ENCODE peak calls at places on chromosomes 5 and 9, in seven cellular contexts. P is body of pancreas, J is heart left ventricle, R is H1, H is tibial nerve, N is upper lobe of left lung, I is cardiac muscle cell. G is an unnamed sample. For H3K4me1, the result is how much of the 10 kb centered on the place peaks cover.

GRCh38 chr5:154722936-154723335 is 32.2 kb upstream of the LARP1 start:
- DNase-seq in P (no peak), I (no peak), N (no peak), H (no peak), J (no peak), R (no peak), G (no peak)

GRCh38 chr5:148343049-148343413 is 7.7 kb downstream of the SPINK9 start:
- DNase-seq in N (no peak), P (no peak), H (no peak), R (no peak), I (no peak), J (no peak), G (no peak)

GRCh38 chr5:35877655-35878054 is 21.0 kb downstream of the IL7R start:
- DNase-seq in N (no peak), J (no peak), I (no peak), H (no peak), P (no peak), R (no peak), G (no peak)

GRCh38 chr9:14312721-14313377 is 1.1 kb downstream of the NFIB start:
- DNase-seq in J (peak), R (no peak), I (peak), H (no peak), P (peak), N (peak), G (no peak)

GRCh38 chr9:82332018-82332773 is 343.6 kb downstream of the SPATA31D1 start:
- DNase-seq in R (no peak), H (no peak), I (no peak), N (no peak), J (no peak), P (no peak), G (no peak)

GRCh38 chr9:122291458-122291857 is 26.8 kb downstream of the MRRF start:
- DNase-seq in P (no peak), H (no peak), R (no peak), J (no peak), I (no peak), N (no peak), G (no peak)

GRCh38 chr5:96324708-96325107 is 108.3 kb downstream of the PCSK1 start:
- DNase-seq in I (no peak), N (no peak), P (no peak), H (no peak), J (no peak), R (no peak), G (no peak)

GRCh38 chr9:88443480-88444113 is 55.4 kb downstream of the SPIN1 start:
- DNase-seq in P (no peak), N (no peak), H (no peak), J (no peak), I (no peak), R (no peak), G (no peak)

GRCh38 chr5:54171645-54172384 is 138.6 kb downstream of the ARL15 start:
- DNase-seq in H (no peak), P (peak), I (no peak), J (no peak), R (no peak), N (peak), G (no peak)

GRCh38 chr5:153900703-153901395 is 137.9 kb downstream of the FAM114A2 start:
- DNase-seq in J (no peak), H (no peak), R (no peak), I (no peak), N (no peak), P (no peak), G (no peak)

GRCh38 chr5:177442066-177442836 is 4.4 kb upstream of the PRR7 start:
- DNase-seq in R (no peak), P (no peak), N (no peak), H (no peak), J (no peak), I (no peak), G (no peak)

GRCh38 chr5:368162-369084 is 46.9 kb downstream of the AHRR start:
- DNase-seq in J (no peak), H (no peak), N (peak), R (no peak), P (no peak), I (no peak), G (no peak)

GRCh38 chr5:106843812-106844416 is 826.8 kb downstream of the EFNA5 start:
- DNase-seq in J (no peak), N (no peak), H (no peak), I (no peak), R (no peak), P (no peak), G (no peak)

GRCh38 chr9:95822583-95823431 is 52.7 kb upstream of the ERCC6L2 start:
- DNase-seq in R (no peak), H (no peak), I (no peak), J (no peak), P (no peak), N (no peak), G (no peak)

GRCh38 chr9:3331801-3332200 is 194.0 kb downstream of the RFX3 start:
- DNase-seq in R (no peak), N (no peak), H (no peak), P (peak), I (peak), J (no peak), G (no peak)

GRCh38 chr9:135877776-135878527 is 29.4 kb downstream of the CAMSAP1 start:
- DNase-seq in R (no peak), H (no peak), J (no peak), N (no peak), P (no peak), I (no peak), G (no peak)

GRCh38 chr5:134224905-134225779 is 731 bp downstream of the PPP2CA start:
- DNase-seq in I (peak), H (peak), P (peak), R (no peak), N (peak), J (peak), G (peak)

GRCh38 chr9:104091708-104092107 is 2.4 kb upstream of the SMC2 start:
- DNase-seq in J (peak), N (no peak), H (no peak), R (no peak), P (peak), I (peak), G (no peak)

GRCh38 chr9:137802021-137802420 is 75.6 kb upstream of the CACNA1B start:
- DNase-seq in P (no peak), R (no peak), N (no peak), J (no peak), H (no peak), I (no peak), G (no peak)

GRCh38 chr5:42858709-42859108 is 47.0 kb upstream of the SELENOP start:
- DNase-seq in R (no peak), N (no peak), H (no peak), P (no peak), J (peak), I (peak), G (no peak)

GRCh38 chr9:33318781-33319180 is 28.5 kb downstream of the NFX1 start:
- DNase-seq in I (no peak), P (no peak), N (no peak), J (no peak), R (no peak), H (no peak), G (no peak)

GRCh38 chr9:68496356-68496755 is 44.3 kb downstream of the TMEM252 start:
- DNase-seq in H (no peak), N (no peak), J (no peak), P (no peak), R (no peak), I (no peak), G (no peak)

GRCh38 chr5:54215233-54215736 is 95.1 kb downstream of the ARL15 start:
- DNase-seq in H (no peak), P (no peak), N (no peak), J (no peak), I (no peak), R (no peak), G (no peak)

GRCh38 chr5:140321796-140322195 is 18.9 kb upstream of the PFDN1 start:
- DNase-seq in H (no peak), P (no peak), I (no peak), R (no peak), J (peak), N (peak), G (no peak)

GRCh38 chr5:91712718-91713117 is 329.6 kb upstream of the ARRDC3 start:
- DNase-seq in N (no peak), P (no peak), I (no peak), R (no peak), J (no peak), H (no peak), G (no peak)

GRCh38 chr9:79574716-79575242 is 3.0 kb downstream of the TLE4 start:
- DNase-seq in I (no peak), P (no peak), R (no peak), N (no peak), H (no peak), J (no peak), G (no peak)

GRCh38 chr5:126917918-126918623 is 112.3 kb downstream of the MARCHF3 start:
- DNase-seq in N (peak), R (no peak), H (no peak), I (no peak), P (peak), J (no peak), G (no peak)

GRCh38 chr5:159452480-159453167 is 122.3 kb upstream of the IL12B start:
- DNase-seq in J (no peak), I (no peak), R (no peak), P (no peak), H (no peak), N (no peak), G (no peak)

GRCh38 chr9:80061940-80062339 is 490.2 kb downstream of the TLE4 start:
- DNase-seq in J (no peak), P (no peak), H (no peak), N (no peak), R (no peak), I (peak), G (no peak)

GRCh38 chr9:124273428-124274153 is 15.8 kb downstream of the NEK6 start:
- DNase-seq in R (no peak), J (no peak), I (no peak), H (no peak), N (no peak), P (no peak), G (no peak)

GRCh38 chr5:126680215-126680817 is 79.6 kb downstream of the PHAX start:
- DNase-seq in P (no peak), H (no peak), R (no peak), N (no peak), J (no peak), I (peak), G (no peak)

GRCh38 chr9:79809931-79810330 is 238.2 kb downstream of the TLE4 start:
- DNase-seq in P (no peak), H (no peak), R (no peak), I (no peak), N (no peak), J (no peak), G (no peak)

GRCh38 chr5:178551059-178551458 is 39.1 kb downstream of the COL23A1 start:
- DNase-seq in J (no peak), N (no peak), H (no peak), R (no peak), I (peak), P (no peak), G (peak)

GRCh38 chr5:178355662-178356061 is 123.1 kb upstream of the PHYKPL start:
- DNase-seq in R (no peak), P (no peak), J (no peak), N (no peak), H (no peak), I (no peak), G (no peak)

GRCh38 chr9:114656301-114656700 is 1.3 kb downstream of the TEX53 start:
- DNase-seq in I (no peak), P (no peak), J (no peak), R (no peak), H (no peak), N (no peak), G (no peak)

DNA sequence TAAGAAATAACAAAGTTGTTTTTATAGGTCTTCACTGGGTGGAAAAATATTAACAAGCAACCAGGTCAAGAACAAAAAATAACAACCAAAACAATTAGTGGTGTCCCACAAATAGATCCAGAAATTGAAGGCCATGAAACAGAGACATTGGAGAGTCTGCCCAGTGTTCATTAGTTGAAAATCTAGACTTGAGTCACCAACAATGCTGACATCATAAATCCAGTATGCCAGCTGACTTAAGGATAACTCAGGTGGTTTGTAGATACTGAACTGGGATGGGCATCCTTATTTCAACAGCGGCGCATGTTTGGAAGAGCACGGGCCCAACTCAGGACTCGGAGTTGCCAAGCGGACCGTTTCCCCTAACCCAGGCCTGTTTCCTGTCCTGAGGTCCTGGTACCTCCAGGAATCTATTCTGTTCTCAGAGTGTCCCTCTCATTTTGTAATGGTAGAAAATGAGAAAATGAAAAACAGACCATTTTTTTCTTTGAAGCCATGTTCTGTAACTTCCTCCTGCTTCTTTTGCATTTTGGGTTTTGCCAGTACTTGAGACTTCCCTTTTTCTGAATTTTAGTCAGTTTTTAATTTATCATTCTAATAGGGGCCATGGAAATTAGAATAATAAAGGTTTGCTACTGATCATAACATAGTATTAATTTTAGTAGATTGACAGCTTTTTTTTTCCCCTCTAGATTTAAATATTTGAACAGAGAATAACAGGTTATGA is 80.5 kb upstream of the TNFAIP8 start:
- DNase-seq in N (no peak), R (no peak), J (no peak), P (no peak), I (no peak), H (no peak), G (no peak)
- H3K27ac ChIP-seq in N (peak), R (no peak), J (no peak), P (peak), I (no peak), H (no peak), G (peak)

GRCh38 chr5:132427285-132428146 is 58.0 kb downstream of the SLC22A5 start:
- DNase-seq in I (peak), J (peak), R (no peak), H (no peak), P (peak), N (peak), G (peak)
- H3K4me3 ChIP-seq in I (no peak), J (no peak), R (no peak), H (no peak), P (no peak), N (no peak), G (peak)

GRCh38 chr5:14266686-14267085 is 123.5 kb downstream of the TRIO start:
- DNase-seq in H (no peak), J (no peak), P (no peak), R (no peak), N (no peak), I (no peak), G (no peak)

GRCh38 chr5:14264605-14265316 is 121.6 kb downstream of the TRIO start:
- DNase-seq in R (peak), H (peak), N (peak), P (peak), I (peak), J (peak), G (peak)

GRCh38 chr5:14266171-14266570 is 123.0 kb downstream of the TRIO start:
- DNase-seq in H (no peak), R (no peak), P (no peak), I (no peak), N (no peak), J (no peak), G (no peak)

GRCh38 chr5:14267166-14267838 is 124.2 kb downstream of the TRIO start:
- DNase-seq in J (no peak), N (no peak), I (peak), R (no peak), P (no peak), H (no peak), G (no peak)

DNA sequence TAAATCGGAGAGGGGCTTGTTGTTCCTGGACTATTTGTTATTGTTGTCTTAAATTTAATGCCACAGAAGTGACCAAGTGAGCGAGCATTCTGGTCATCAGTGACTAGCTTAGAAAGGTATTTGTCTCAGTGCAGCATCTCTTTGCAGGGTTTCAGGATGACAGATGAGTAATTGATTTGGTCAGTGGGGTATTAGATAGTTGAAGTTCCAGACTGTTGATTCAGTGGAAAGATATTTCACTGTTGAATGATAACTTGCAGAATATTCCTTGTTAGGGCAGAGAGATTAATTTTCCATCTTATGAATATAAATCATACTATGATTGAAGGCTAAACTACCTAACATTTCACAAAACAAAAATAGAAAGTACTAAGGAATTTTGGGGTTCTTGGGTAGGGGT is 122.4 kb downstream of the TRIO start:
- DNase-seq in J (no peak), N (no peak), P (no peak), R (no peak), H (no peak), I (no peak), G (no peak)
- H3K4me1 ChIP-seq in J (half or more), N (under half), P (under half), R (under half), H (under half), I (half or more), G (under half)

GRCh38 chr5:173913686-173914321 is 25.7 kb downstream of the CPEB4 start:
- DNase-seq in N (no peak), H (no peak), R (no peak), I (no peak), P (no peak), J (no peak), G (no peak)

GRCh38 chr5:173915310-173916005 is 27.3 kb downstream of the CPEB4 start:
- DNase-seq in J (no peak), H (no peak), R (no peak), I (peak), P (no peak), N (no peak), G (no peak)

GRCh38 chr5:173917788-173918786 is 29.9 kb downstream of the CPEB4 start:
- DNase-seq in P (peak), I (peak), J (peak), N (peak), H (no peak), R (no peak), G (peak)

GRCh38 chr5:173919443-173919842 is 31.3 kb downstream of the CPEB4 start:
- DNase-seq in I (no peak), J (no peak), H (no peak), R (no peak), P (no peak), N (no peak), G (no peak)

GRCh38 chr5:173916233-173916632 is 28.1 kb downstream of the CPEB4 start:
- DNase-seq in R (no peak), J (no peak), H (no peak), P (no peak), I (no peak), N (no peak), G (no peak)
- H3K27ac ChIP-seq in R (peak), J (peak), H (no peak), P (no peak), I (peak), N (no peak), G (no peak)

G was measured in CD4-positive, alpha-beta memory T cell.